ENCODE peak calls at places on chromosomes 16 and 17, in six cellular contexts. Z is M059J; Y is mesendoderm; C is fibroblast of the aortic adventitia; E is activated CD4-positive, alpha-beta T cell treated with anti-CD3 and anti-CD28 coated beads for 48 hours; J is activated T-cell treated with anti-CD3 and anti-CD28 coated beads, Interleukin-2, amount 50 U/mL, for 4 hours. V is an unnamed sample.

GRCh38 chr16:60675022-60675421 is 1361.2 kb downstream of the CDH8 start:
- DNase-seq in Z (no peak), Y (no peak), C (no peak), E (no peak), J (no peak), V (no peak)

GRCh38 chr17:8477653-8478441 is 42.2 kb downstream of the NDEL1 start:
- DNase-seq in Z (no peak), Y (no peak), C (no peak), E (no peak), J (no peak), V (no peak)

GRCh38 chr17:64583055-64583454 is 76.3 kb downstream of the CEP95 start:
- DNase-seq in Z (no peak), Y (no peak), C (no peak), E (no peak), J (no peak), V (no peak)

GRCh38 chr16:88068476-88069396 is 117.5 kb downstream of the BANP start:
- DNase-seq in Z (no peak), Y (no peak), C (no peak), E (no peak), J (no peak), V (no peak)

GRCh38 chr16:31268033-31268365 is 8.2 kb downstream of the ITGAM start:
- DNase-seq in Z (no peak), Y (no peak), C (no peak), E (no peak), J (no peak), V (no peak)

GRCh38 chr17:14069251-14069981 is at the start of gene COX10:
- DNase-seq in Z (peak), Y (peak), C (peak), E (peak), J (peak), V (peak)

GRCh38 chr17:44785921-44786320 is 27.1 kb downstream of the ADAM11 start:
- DNase-seq in Z (no peak), Y (no peak), C (no peak), E (no peak), J (no peak), V (no peak)

GRCh38 chr16:31052131-31052530 is 18.8 kb downstream of the STX4 start:
- DNase-seq in Z (peak), Y (no peak), C (peak), E (peak), J (no peak), V (peak)

GRCh38 chr16:83137326-83137770 is 510.6 kb downstream of the CDH13 start:
- DNase-seq in Z (peak), Y (no peak), C (peak), E (peak), J (no peak), V (peak)

GRCh38 chr17:50681260-50682200 is 26.2 kb downstream of the ANKRD40 start:
- DNase-seq in Z (peak), Y (peak), C (peak), E (no peak), J (no peak), V (peak)

GRCh38 chr17:45282683-45283644 is 21.1 kb upstream of the SPATA32 start:
- DNase-seq in Z (no peak), Y (peak), C (no peak), E (no peak), J (no peak), V (peak)

GRCh38 chr16:20904507-20905079 is 4.0 kb downstream of the LYRM1 start:
- DNase-seq in Z (peak), Y (no peak), C (peak), E (peak), J (no peak), V (peak)

GRCh38 chr16:84481051-84481735 is 23.3 kb downstream of the MEAK7 start:
- DNase-seq in Z (no peak), Y (no peak), C (no peak), E (no peak), J (no peak), V (no peak)

GRCh38 chr17:63753215-63753614 is 11.6 kb upstream of the STRADA start:
- DNase-seq in Z (no peak), Y (no peak), C (no peak), E (no peak), J (no peak), V (peak)

GRCh38 chr17:71764507-71764906 is 356.3 kb upstream of the SOX9 start:
- DNase-seq in Z (peak), Y (peak), C (no peak), E (no peak), J (no peak), V (no peak)

GRCh38 chr17:50080827-50081226 is 14.3 kb upstream of the PDK2 start:
- DNase-seq in Z (no peak), Y (no peak), C (no peak), E (no peak), J (no peak), V (no peak)

GRCh38 chr16:84266451-84266850 is 26.6 kb upstream of the KCNG4 start:
- DNase-seq in Z (peak), Y (peak), C (peak), E (peak), J (no peak), V (peak)

GRCh38 chr16:53865492-53865863 is 161.5 kb downstream of the FTO start:
- DNase-seq in Z (peak), Y (peak), C (peak), E (no peak), J (no peak), V (peak)

GRCh38 chr17:78241277-78242023 is 10.0 kb downstream of the TMEM235 start:
- DNase-seq in Z (peak), Y (peak), C (peak), E (no peak), J (no peak), V (peak)

GRCh38 chr16:5502467-5502869 is 404.9 kb upstream of the EEF2KMT start:
- DNase-seq in Z (peak), Y (peak), C (no peak), E (no peak), J (no peak), V (no peak)

GRCh38 chr17:69410671-69411070 is 3.8 kb upstream of the MAP2K6 start:
- DNase-seq in Z (no peak), Y (no peak), C (no peak), E (no peak), J (no peak), V (no peak)

GRCh38 chr17:56144205-56144604 is 9.1 kb upstream of the ANKFN1 start:
- DNase-seq in Z (no peak), Y (no peak), C (no peak), E (no peak), J (no peak), V (no peak)